ENCODE peak calls at places on chromosomes 13 and 19, in four cellular contexts. One of them, this sample, is unnamed. For H3K4me1, the result is how much of the 10 kb centered on the place peaks cover.

GRCh38 chr19:19155495-19156219 is 14.4 kb downstream of the MEF2B start:
- DNase-seq in heart right ventricle: no peak
- DNase-seq in breast epithelium: no peak
- DNase-seq in fibroblast of lung: no peak
- DNase-seq in this sample: no peak

GRCh38 chr13:79745141-79745540 is 264.2 kb downstream of the NDFIP2 start:
- DNase-seq in heart right ventricle: no peak
- DNase-seq in breast epithelium: no peak
- DNase-seq in fibroblast of lung: no peak
- DNase-seq in this sample: no peak

GRCh38 chr13:80168089-80168850 is 172.7 kb downstream of the SPRY2 start:
- DNase-seq in heart right ventricle: no peak
- DNase-seq in breast epithelium: no peak
- DNase-seq in fibroblast of lung: peak
- DNase-seq in this sample: no peak

GRCh38 chr19:10583021-10583776 is 3.9 kb downstream of the AP1M2 start:
- DNase-seq in heart right ventricle: no peak
- DNase-seq in breast epithelium: no peak
- DNase-seq in fibroblast of lung: no peak
- DNase-seq in this sample: no peak

GRCh38 chr19:50478901-50479715 is 2.5 kb upstream of the GARIN5A start:
- DNase-seq in heart right ventricle: no peak
- DNase-seq in breast epithelium: no peak
- DNase-seq in fibroblast of lung: peak
- DNase-seq in this sample: no peak

GRCh38 chr19:31255863-31256600 is 93.2 kb downstream of the TSHZ3 start:
- DNase-seq in heart right ventricle: no peak
- DNase-seq in breast epithelium: no peak
- DNase-seq in fibroblast of lung: no peak
- DNase-seq in this sample: no peak

GRCh38 chr13:74573654-74574053 is 439.4 kb upstream of the KLF12 start:
- DNase-seq in heart right ventricle: no peak
- DNase-seq in breast epithelium: no peak
- DNase-seq in fibroblast of lung: no peak
- DNase-seq in this sample: no peak

GRCh38 chr13:76903544-76904162 is 17.4 kb upstream of the KCTD12 start:
- DNase-seq in heart right ventricle: peak
- DNase-seq in breast epithelium: no peak
- DNase-seq in fibroblast of lung: peak
- DNase-seq in this sample: no peak

GRCh38 chr19:16903347-16903746 is 14.5 kb downstream of the F2RL3 start:
- DNase-seq in heart right ventricle: no peak
- DNase-seq in breast epithelium: no peak
- DNase-seq in fibroblast of lung: no peak
- DNase-seq in this sample: no peak

GRCh38 chr13:56902276-56902675 is 238.4 kb upstream of the PRR20A start:
- DNase-seq in heart right ventricle: no peak
- DNase-seq in breast epithelium: no peak
- DNase-seq in fibroblast of lung: no peak
- DNase-seq in this sample: no peak

GRCh38 chr19:9757544-9758501 is 10.7 kb downstream of the ZNF846 start:
- DNase-seq in heart right ventricle: no peak
- DNase-seq in breast epithelium: no peak
- DNase-seq in fibroblast of lung: peak
- DNase-seq in this sample: no peak

GRCh38 chr19:55112781-55113569 is 4.5 kb downstream of the PPP1R12C start:
- DNase-seq in heart right ventricle: no peak
- DNase-seq in breast epithelium: no peak
- DNase-seq in fibroblast of lung: no peak
- DNase-seq in this sample: no peak

GRCh38 chr19:47027586-47028371 is 8.1 kb downstream of the NPAS1 start:
- DNase-seq in heart right ventricle: no peak
- DNase-seq in breast epithelium: no peak
- DNase-seq in fibroblast of lung: no peak
- DNase-seq in this sample: no peak

GRCh38 chr19:56476671-56477428 is at the start of gene ZNF667:
- DNase-seq in heart right ventricle: peak
- DNase-seq in breast epithelium: no peak
- DNase-seq in fibroblast of lung: peak
- DNase-seq in this sample: no peak

GRCh38 chr13:23599083-23599925 is 29.1 kb downstream of the TNFRSF19 start:
- DNase-seq in heart right ventricle: no peak
- DNase-seq in breast epithelium: no peak
- DNase-seq in fibroblast of lung: no peak
- DNase-seq in this sample: no peak

GRCh38 chr13:53151692-53152421 is 123.2 kb downstream of the OLFM4 start:
- DNase-seq in heart right ventricle: peak
- DNase-seq in breast epithelium: no peak
- DNase-seq in fibroblast of lung: peak
- DNase-seq in this sample: no peak

GRCh38 chr19:45772912-45773311 is 3.9 kb upstream of the SIX5 start:
- DNase-seq in heart right ventricle: no peak
- DNase-seq in breast epithelium: no peak
- DNase-seq in fibroblast of lung: no peak
- DNase-seq in this sample: peak

GRCh38 chr19:46217476-46217875 is 12.1 kb upstream of the IGFL1 start:
- DNase-seq in heart right ventricle: no peak
- DNase-seq in breast epithelium: no peak
- DNase-seq in fibroblast of lung: no peak
- DNase-seq in this sample: no peak

GRCh38 chr13:23666576-23666975 is 96.4 kb downstream of the TNFRSF19 start:
- DNase-seq in heart right ventricle: no peak
- DNase-seq in breast epithelium: no peak
- DNase-seq in fibroblast of lung: peak
- DNase-seq in this sample: no peak

GRCh38 chr19:6239401-6239844 is 40.4 kb downstream of the MLLT1 start:
- DNase-seq in heart right ventricle: no peak
- DNase-seq in breast epithelium: no peak
- DNase-seq in fibroblast of lung: no peak
- DNase-seq in this sample: peak

GRCh38 chr19:7562646-7563393 is 27.3 kb downstream of the PNPLA6 start:
- DNase-seq in heart right ventricle: no peak
- DNase-seq in breast epithelium: no peak
- DNase-seq in fibroblast of lung: no peak
- DNase-seq in this sample: no peak

GRCh38 chr19:12837225-12837624 is 1.1 kb upstream of the MAST1 start:
- DNase-seq in heart right ventricle: no peak
- DNase-seq in breast epithelium: no peak
- DNase-seq in fibroblast of lung: no peak
- DNase-seq in this sample: no peak

GRCh38 chr13:112904436-112904960 is 64.5 kb upstream of the MCF2L start:
- DNase-seq in heart right ventricle: no peak
- DNase-seq in breast epithelium: peak
- DNase-seq in fibroblast of lung: no peak
- DNase-seq in this sample: peak

GRCh38 chr19:53962887-53963435 is at the start of gene CACNG8:
- DNase-seq in heart right ventricle: no peak
- DNase-seq in breast epithelium: no peak
- DNase-seq in fibroblast of lung: no peak
- DNase-seq in this sample: no peak

GRCh38 chr19:42274065-42274682 is 5.1 kb downstream of the CIC start:
- DNase-seq in heart right ventricle: peak
- DNase-seq in breast epithelium: no peak
- DNase-seq in fibroblast of lung: no peak
- DNase-seq in this sample: peak
- H3K27ac ChIP-seq in heart right ventricle: no peak
- H3K27ac ChIP-seq in breast epithelium: peak
- H3K27ac ChIP-seq in fibroblast of lung: no peak
- H3K27ac ChIP-seq in this sample: no peak

GRCh38 chr19:3406571-3407111 is 40.3 kb downstream of the NFIC start:
- DNase-seq in heart right ventricle: no peak
- DNase-seq in breast epithelium: no peak
- DNase-seq in fibroblast of lung: no peak
- DNase-seq in this sample: no peak

GRCh38 chr19:3405261-3405653 is 38.9 kb downstream of the NFIC start:
- DNase-seq in heart right ventricle: no peak
- DNase-seq in breast epithelium: no peak
- DNase-seq in fibroblast of lung: no peak
- DNase-seq in this sample: no peak

GRCh38 chr19:3408996-3409345 is 42.6 kb downstream of the NFIC start:
- DNase-seq in heart right ventricle: no peak
- DNase-seq in breast epithelium: no peak
- DNase-seq in fibroblast of lung: no peak
- DNase-seq in this sample: no peak

GRCh38 chr19:3409346-3410064 is 43.1 kb downstream of the NFIC start:
- DNase-seq in heart right ventricle: peak
- DNase-seq in breast epithelium: peak
- DNase-seq in fibroblast of lung: no peak
- DNase-seq in this sample: no peak

DNA sequence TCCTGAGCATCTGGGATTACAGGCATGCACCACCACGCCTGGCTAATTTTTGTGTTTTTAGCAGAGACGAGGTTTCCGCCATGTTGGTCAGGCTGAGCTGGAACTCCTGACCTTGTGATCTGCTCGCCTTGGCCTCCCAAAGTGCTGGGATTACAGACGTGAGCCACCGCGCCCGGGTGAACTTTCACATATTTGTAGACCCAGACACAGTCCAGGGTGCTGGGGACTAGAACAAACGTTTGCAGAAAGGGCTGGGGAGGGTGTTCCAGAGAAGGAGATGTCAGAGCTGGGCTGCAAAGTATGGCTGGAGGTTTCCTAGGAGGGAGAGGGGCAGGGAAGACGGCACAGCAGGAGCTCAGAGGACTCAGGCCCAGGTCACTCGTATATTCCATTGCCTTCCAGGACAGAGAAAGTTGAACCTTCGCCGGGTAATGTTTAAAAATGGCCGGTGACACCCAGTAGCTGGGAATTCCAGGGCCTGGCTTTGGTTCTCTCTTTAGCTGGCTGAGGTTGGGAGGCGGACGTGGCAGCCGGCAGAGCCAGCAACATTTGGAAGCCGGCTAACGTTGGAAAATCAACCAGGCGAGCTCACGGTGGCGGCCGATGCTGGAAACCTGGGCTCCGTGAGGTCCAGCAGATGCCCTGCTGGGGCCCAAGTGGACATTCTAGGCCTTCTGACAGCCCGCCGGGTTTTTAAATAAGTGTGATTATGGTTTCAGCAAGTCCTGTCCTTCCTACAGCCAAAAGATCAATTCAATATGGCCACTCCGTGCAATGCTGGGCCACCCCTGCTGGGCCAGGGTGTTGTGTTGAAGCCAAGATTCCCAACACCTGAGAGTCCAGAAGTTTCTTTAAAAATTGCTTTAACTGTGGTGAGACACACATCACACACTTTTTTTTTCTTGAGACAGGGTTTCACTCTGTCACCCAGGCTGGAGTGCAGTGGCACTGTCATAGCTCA is 41.5 kb downstream of the NFIC start:
- DNase-seq in heart right ventricle: peak
- DNase-seq in breast epithelium: no peak
- DNase-seq in fibroblast of lung: peak
- DNase-seq in this sample: no peak
- H3K4me3 ChIP-seq in heart right ventricle: peak
- H3K4me3 ChIP-seq in breast epithelium: peak
- H3K4me3 ChIP-seq in fibroblast of lung: no peak
- H3K4me3 ChIP-seq in this sample: no peak

GRCh38 chr13:89212186-89212585 is 1541.0 kb downstream of the SLITRK5 start:
- DNase-seq in heart right ventricle: no peak
- DNase-seq in breast epithelium: no peak
- DNase-seq in fibroblast of lung: no peak
- DNase-seq in this sample: no peak

DNA sequence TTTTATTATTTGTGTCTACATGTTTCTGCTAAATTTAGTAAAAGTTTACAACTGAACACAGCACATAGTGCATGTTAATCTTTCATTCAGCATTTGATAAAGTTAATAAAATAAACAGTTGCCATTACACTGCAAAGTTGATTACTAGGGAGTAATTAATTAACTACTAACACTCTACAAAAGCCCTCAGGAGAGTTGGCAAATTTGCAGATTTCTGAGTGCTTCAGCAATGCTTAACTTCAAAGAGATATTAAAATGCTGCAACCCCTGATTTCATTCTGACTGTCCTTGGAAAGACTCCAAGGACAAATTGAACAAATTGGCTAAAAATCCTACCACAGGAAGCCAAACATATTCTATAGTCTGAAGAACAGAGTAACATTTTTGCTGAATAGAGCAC is 1542.9 kb downstream of the SLITRK5 start:
- DNase-seq in heart right ventricle: no peak
- DNase-seq in breast epithelium: no peak
- DNase-seq in fibroblast of lung: peak
- DNase-seq in this sample: no peak
- H3K4me1 ChIP-seq in heart right ventricle: under half
- H3K4me1 ChIP-seq in breast epithelium: under half
- H3K4me1 ChIP-seq in fibroblast of lung: under half
- H3K4me1 ChIP-seq in this sample: under half

GRCh38 chr13:46627462-46627861 is 74.5 kb downstream of the LRCH1 start:
- DNase-seq in heart right ventricle: no peak
- DNase-seq in breast epithelium: no peak
- DNase-seq in fibroblast of lung: no peak
- DNase-seq in this sample: no peak

GRCh38 chr13:46631184-46631542 is 78.2 kb downstream of the LRCH1 start:
- DNase-seq in heart right ventricle: no peak
- DNase-seq in breast epithelium: no peak
- DNase-seq in fibroblast of lung: no peak
- DNase-seq in this sample: no peak

GRCh38 chr13:46630419-46631183 is 77.6 kb downstream of the LRCH1 start:
- DNase-seq in heart right ventricle: no peak
- DNase-seq in breast epithelium: no peak
- DNase-seq in fibroblast of lung: no peak
- DNase-seq in this sample: no peak

GRCh38 chr13:46629811-46630413 is 76.9 kb downstream of the LRCH1 start:
- DNase-seq in heart right ventricle: no peak
- DNase-seq in breast epithelium: no peak
- DNase-seq in fibroblast of lung: no peak
- DNase-seq in this sample: no peak

DNA sequence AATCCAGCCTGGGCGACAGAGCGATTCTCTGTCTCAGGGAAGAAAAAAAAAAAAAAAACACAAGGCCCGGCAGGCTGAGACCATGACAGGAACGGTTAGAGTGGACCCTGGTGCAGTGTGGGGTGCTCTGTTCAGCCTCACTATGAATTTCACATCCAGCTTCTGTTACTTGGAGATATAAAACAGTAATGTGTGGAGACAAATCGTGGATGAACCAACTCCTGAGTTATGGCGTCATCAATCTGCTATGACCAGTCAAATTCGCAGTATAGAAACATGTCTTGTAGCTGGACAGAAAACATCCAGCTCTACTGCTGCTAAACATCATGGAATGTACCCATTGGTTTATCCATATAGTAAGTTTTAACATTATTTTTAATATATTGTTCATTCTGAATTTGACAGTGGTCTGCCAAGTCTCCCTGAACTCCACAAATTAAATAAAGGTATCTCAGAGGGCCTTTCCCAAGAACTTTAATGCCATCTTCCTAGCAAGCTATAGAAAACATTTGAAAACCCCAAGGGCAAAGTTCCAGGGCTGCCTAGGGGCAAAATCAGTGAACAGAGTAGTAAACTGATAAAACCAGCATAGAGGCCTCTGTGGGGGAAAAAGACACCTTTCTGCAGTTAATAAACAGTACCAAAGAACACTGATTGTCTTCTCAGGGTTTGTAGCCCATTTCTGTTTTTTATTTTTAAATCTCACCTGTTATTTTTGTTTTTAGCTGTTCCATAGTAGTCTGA is 75.8 kb downstream of the LRCH1 start:
- DNase-seq in heart right ventricle: no peak
- DNase-seq in breast epithelium: no peak
- DNase-seq in fibroblast of lung: no peak
- DNase-seq in this sample: no peak
- H3K27ac ChIP-seq in heart right ventricle: no peak
- H3K27ac ChIP-seq in breast epithelium: no peak
- H3K27ac ChIP-seq in fibroblast of lung: no peak
- H3K27ac ChIP-seq in this sample: no peak